ENCODE peak calls at places on chromosomes 7 and 10, in seven cellular contexts. D, M, U, N, V, X and A are unnamed samples.

GRCh38 chr7:36906448-36906847 is 182.2 kb upstream of the AOAH start:
- DNase-seq in D (no peak), X (no peak), M (no peak), U (no peak), N (no peak), V (no peak), A (no peak)

GRCh38 chr7:45582868-45583277 is 8.7 kb downstream of the ADCY1 start:
- DNase-seq in M (no peak), X (no peak), D (no peak), U (no peak), V (no peak), N (no peak), A (peak; percentile 29)

GRCh38 chr10:128811943-128812342 is 655.1 kb upstream of the MGMT start:
- DNase-seq in V (no peak), X (no peak), M (no peak), N (no peak), D (no peak), U (no peak), A (peak; percentile 85)

GRCh38 chr7:157035979-157036378 is 25.5 kb upstream of the MNX1 start:
- DNase-seq in M (no peak), N (no peak), X (no peak), D (no peak), U (no peak), V (no peak), A (no peak)

GRCh38 chr10:110527731-110528171 is 30.0 kb downstream of the DUSP5 start:
- DNase-seq in D (no peak), M (no peak), N (no peak), X (no peak), U (no peak), V (peak; percentile 60), A (no peak)

GRCh38 chr10:71270301-71270777 is 48.7 kb upstream of the SLC29A3 start:
- DNase-seq in N (peak; percentile 72), U (peak; percentile 67), D (no peak), V (peak; percentile 56), M (no peak), X (peak; percentile 64), A (no peak)

GRCh38 chr10:43322769-43323168 is 48.7 kb upstream of the FXYD4 start:
- DNase-seq in M (peak; percentile 94), U (peak; percentile 74), N (peak; percentile 83), V (no peak), X (peak; percentile 91), D (peak; percentile 93), A (peak; percentile 90)

GRCh38 chr10:90530526-90530925 is 327.3 kb downstream of the HTR7 start:
- DNase-seq in N (no peak), D (no peak), M (no peak), X (no peak), U (no peak), V (no peak), A (no peak)

GRCh38 chr7:29807179-29807841 is 1.0 kb downstream of the WIPF3 start:
- DNase-seq in U (no peak), V (peak; percentile 15), X (peak; percentile 58), M (peak; percentile 90), D (peak; percentile 78), N (peak; percentile 47), A (no peak)

GRCh38 chr7:47743898-47744612 is 162.1 kb upstream of the TNS3 start:
- DNase-seq in M (no peak), V (no peak), D (no peak), X (no peak), U (no peak), N (no peak), A (no peak)

GRCh38 chr7:142301923-142302550 is 44.2 kb upstream of the PRSS58 start:
- DNase-seq in D (no peak), V (no peak), N (peak; percentile 25), X (no peak), M (peak; percentile 39), U (no peak), A (no peak)

GRCh38 chr10:78973901-78974408 is 94.8 kb upstream of the ZMIZ1 start:
- DNase-seq in N (peak; percentile 82), V (peak; percentile 93), M (no peak), X (no peak), U (peak; percentile 57), D (peak; percentile 85), A (peak; percentile 85)
- TF ChIP-seq POLR2A in N (no peak), V (no peak), M (no peak), X (no peak), U (no peak), D (no peak), A (no peak)

GRCh38 chr10:132786529-132787252 is 744 bp upstream of the NKX6-2 start:
- DNase-seq in X (no peak), V (no peak), U (no peak), M (no peak), D (no peak), N (no peak), A (no peak)

GRCh38 chr10:132784582-132785432 is 1.1 kb downstream of the NKX6-2 start:
- DNase-seq in V (no peak), X (no peak), D (no peak), M (no peak), U (no peak), N (no peak), A (no peak)

GRCh38 chr10:132783865-132784581 is 1.9 kb downstream of the NKX6-2 start:
- DNase-seq in X (no peak), U (no peak), D (no peak), V (no peak), M (no peak), N (no peak), A (no peak)

GRCh38 chr10:132786279-132786528 is 257 bp upstream of the NKX6-2 start:
- DNase-seq in U (no peak), M (no peak), D (no peak), V (no peak), N (no peak), X (no peak), A (no peak)

DNA sequence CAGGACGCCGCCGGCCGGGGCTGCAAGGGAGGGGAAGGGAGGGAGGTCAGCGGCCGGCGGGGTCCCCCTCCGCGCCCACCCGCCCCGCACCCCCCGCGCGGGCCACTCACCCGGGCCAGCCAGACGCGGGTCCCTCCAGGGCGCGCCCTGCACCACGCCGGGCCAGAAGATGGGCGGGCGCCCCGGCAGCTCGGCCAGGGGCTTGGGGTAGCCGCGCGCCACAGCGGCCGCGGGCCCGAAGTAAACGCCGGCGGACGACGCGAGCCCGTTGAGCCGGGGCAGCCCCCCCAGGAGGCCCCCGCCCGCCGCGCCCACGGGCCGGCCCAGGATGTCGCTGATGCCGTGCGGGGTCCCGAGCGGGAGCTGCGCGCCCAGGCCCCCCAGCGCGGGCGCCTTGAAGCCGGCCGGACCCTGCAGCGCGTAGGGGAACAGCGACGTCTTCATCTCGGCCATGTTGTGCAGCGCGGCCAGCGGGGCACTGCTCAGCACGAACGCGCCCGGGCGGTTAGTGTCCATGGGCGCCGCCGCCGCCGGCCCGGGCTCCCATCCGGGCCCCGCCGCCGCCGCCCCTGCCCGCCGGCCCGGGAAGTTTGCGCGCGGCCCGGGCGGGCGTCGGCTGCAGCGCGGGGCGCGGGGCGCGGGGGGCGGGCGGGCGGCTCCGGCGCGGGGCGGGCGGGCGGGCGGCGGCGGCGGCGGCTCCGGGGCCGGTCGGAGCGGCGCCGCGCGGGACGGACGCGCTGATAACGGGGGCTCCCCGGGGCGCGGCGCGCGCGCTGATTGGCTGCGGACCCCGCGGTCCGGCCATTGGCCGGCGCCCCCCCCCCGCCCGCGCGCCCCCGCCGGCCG is at the start of gene NKX6-2:
- DNase-seq in V (no peak), U (no peak), N (peak; percentile 42), X (no peak), M (no peak), D (no peak), A (no peak)
- H3K4me3 ChIP-seq in V (no peak within 1 kb of the TSS), U (peak within 1 kb of the TSS; percentile 40), N (peak within 1 kb of the TSS; percentile 40), X (peak within 1 kb of the TSS; percentile 36), M (peak within 1 kb of the TSS; percentile 34), D (no peak within 1 kb of the TSS), A (peak within 1 kb of the TSS; percentile 33)

DNA sequence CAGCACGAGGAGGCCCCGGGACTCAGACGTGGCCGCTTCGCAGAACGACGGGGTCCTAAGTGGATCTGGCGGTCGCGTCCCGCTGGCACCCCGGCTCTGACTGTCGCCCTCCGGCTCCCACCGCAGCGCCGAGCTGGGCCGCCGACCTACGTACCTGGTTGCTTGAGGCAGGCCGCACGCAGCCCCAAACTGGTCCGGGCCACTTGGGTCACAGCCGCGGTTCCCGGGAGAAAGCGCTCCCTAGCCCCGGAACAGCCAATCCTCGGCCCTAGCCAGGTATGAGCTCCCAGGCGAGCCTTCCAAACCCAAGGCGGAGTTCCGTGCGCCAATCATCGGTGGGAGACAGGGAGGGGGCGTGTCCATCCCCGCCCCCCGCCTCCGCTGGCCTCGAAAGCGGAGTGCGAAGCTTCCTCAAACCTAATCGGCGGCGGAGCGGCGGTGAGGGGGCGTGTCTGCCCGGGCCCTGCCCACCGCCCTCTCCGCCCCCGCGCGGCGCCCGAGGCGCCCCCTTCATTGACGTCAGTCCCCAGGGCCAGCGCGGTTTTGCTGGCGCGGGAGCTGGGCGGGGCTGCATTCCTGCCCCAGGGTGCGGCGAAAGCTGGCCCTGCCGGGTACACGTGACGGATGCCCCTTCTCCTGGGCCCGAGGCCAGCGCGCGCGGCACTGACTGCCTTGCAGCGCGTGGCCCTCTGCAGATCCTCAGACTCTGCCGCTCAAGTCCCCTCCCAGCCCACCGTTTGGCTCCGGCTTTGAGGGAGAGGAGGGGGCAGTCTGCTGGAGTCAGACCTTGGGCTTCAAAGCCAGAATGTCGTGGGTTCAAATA is at the start of gene AVPI1:
- DNase-seq in D (peak; percentile 98), U (peak; percentile 93), M (peak; percentile 99), N (peak; percentile 99), V (peak; percentile 95), X (peak; percentile 99), A (peak; percentile 99)
- TF ChIP-seq EP300 in D (peak; percentile 92), U (peak; percentile 99), M (peak; percentile 98), N (peak; percentile 94), V (peak; percentile 60), X (peak; percentile 94), A (peak; percentile 75)

GRCh38 chr10:11208243-11208642 is 190.6 kb downstream of the CELF2 start:
- DNase-seq in N (no peak), U (no peak), M (no peak), V (no peak), D (no peak), X (no peak), A (no peak)

GRCh38 chr10:11209810-11210141 is 192.1 kb downstream of the CELF2 start:
- DNase-seq in X (no peak), M (no peak), V (no peak), U (no peak), N (no peak), D (no peak), A (no peak)

GRCh38 chr10:11208908-11209809 is 191.5 kb downstream of the CELF2 start:
- DNase-seq in D (no peak), X (no peak), M (no peak), V (no peak), U (no peak), N (no peak), A (no peak)

GRCh38 chr10:11205026-11205772 is 187.5 kb downstream of the CELF2 start:
- DNase-seq in U (no peak), X (no peak), M (no peak), N (no peak), D (no peak), V (no peak), A (no peak)

DNA sequence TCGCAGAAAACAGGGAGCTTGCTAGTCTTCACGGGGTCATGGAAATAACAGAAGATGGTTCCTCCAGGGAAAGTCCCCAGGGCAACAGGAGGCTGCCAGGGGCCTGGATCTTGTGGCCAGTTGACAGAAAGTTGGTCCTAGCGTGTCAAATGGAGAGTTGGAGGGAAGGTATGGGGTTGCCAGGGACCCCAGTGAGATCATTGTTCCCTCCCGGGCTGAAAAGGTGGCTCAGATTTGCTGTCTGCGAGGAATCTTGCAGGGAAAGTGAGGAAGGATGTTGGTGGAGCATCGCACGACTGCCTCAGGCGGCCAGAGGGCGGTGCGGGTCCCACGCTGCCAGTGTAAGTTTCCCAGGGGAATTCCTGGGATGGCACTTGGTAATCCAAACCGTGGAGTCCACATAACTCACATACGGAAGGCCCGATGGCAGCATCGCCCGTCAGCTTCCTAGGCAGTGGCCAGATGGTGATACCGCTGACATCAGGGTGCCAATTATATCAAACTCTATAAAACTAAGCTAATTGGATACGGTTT is 189.7 kb downstream of the CELF2 start:
- DNase-seq in M (no peak), N (no peak), D (no peak), X (no peak), U (no peak), V (no peak), A (no peak)
- TF ChIP-seq POLR2A in M (no peak), N (no peak), D (no peak), X (no peak), U (no peak), V (no peak), A (no peak)